ENCODE peak calls at places on chromosomes 12 and 14, in eight cellular contexts. U, S, Q, Y, K, R, D and G are unnamed samples.

GRCh38 chr12:110743571-110744093 is 941 bp upstream of the PPP1CC start:
- DNase-seq in U (peak; percentile 78), S (no peak), Q (peak; percentile 66), Y (peak; percentile 50), K (no peak), R (peak; percentile 53), D (no peak), G (no peak)

GRCh38 chr12:90112668-90113067 is 404.0 kb upstream of the ATP2B1 start:
- DNase-seq in U (no peak), S (no peak), Q (no peak), Y (no peak), K (no peak), R (no peak), D (no peak), G (no peak)

GRCh38 chr14:49492151-49492550 is 94.0 kb downstream of the RPS29 start:
- DNase-seq in U (no peak), S (no peak), Q (no peak), Y (no peak), K (no peak), R (no peak), D (no peak), G (no peak)

GRCh38 chr12:90013409-90013808 is 304.8 kb upstream of the ATP2B1 start:
- DNase-seq in U (no peak), S (peak; percentile 9), Q (no peak), Y (no peak), K (no peak), R (peak; percentile 34), D (peak; percentile 21), G (no peak)

GRCh38 chr14:75434557-75435248 is 6.9 kb downstream of the JDP2 start:
- DNase-seq in U (no peak), S (no peak), Q (no peak), Y (no peak), K (no peak), R (no peak), D (no peak), G (no peak)

GRCh38 chr12:25689996-25690501 is 137.0 kb upstream of the LMNTD1 start:
- DNase-seq in U (no peak), S (no peak), Q (peak; percentile 24), Y (peak; percentile 30), K (no peak), R (no peak), D (no peak), G (no peak)

GRCh38 chr14:73251516-73252215 is 14.4 kb downstream of the PAPLN start:
- DNase-seq in U (peak; percentile 69), S (no peak), Q (no peak), Y (no peak), K (no peak), R (no peak), D (no peak), G (no peak)

GRCh38 chr12:42326466-42327226 is 679 bp downstream of the PPHLN1 start:
- DNase-seq in U (no peak), S (peak; percentile 27), Q (peak; percentile 73), Y (no peak), K (no peak), R (no peak), D (peak; percentile 25), G (peak; percentile 19)

GRCh38 chr12:88577537-88577936 is 2.7 kb downstream of the KITLG start:
- DNase-seq in U (no peak), S (no peak), Q (peak; percentile 67), Y (no peak), K (no peak), R (no peak), D (no peak), G (no peak)

GRCh38 chr12:108939594-108939993 is 59.7 kb downstream of the DAO start:
- DNase-seq in U (no peak), S (peak; percentile 13), Q (peak; percentile 14), Y (no peak), K (no peak), R (peak; percentile 69), D (peak; percentile 21), G (no peak)

GRCh38 chr12:101490286-101490920 is 15.3 kb downstream of the SPIC start:
- DNase-seq in U (no peak), S (no peak), Q (peak; percentile 4), Y (no peak), K (no peak), R (peak; percentile 78), D (no peak), G (no peak)

GRCh38 chr12:27531916-27532315 is 7.9 kb downstream of the PPFIBP1 start:
- DNase-seq in U (no peak), S (no peak), Q (peak; percentile 35), Y (no peak), K (no peak), R (no peak), D (no peak), G (no peak)

GRCh38 chr12:26630546-26631027 is 202.4 kb downstream of the ITPR2 start:
- DNase-seq in U (no peak), S (peak; percentile 90), Q (peak; percentile 66), Y (no peak), K (no peak), R (no peak), D (no peak), G (no peak)

GRCh38 chr12:52054838-52055741 is 3.8 kb downstream of the NR4A1 start:
- DNase-seq in U (peak; percentile 79), S (peak; percentile 44), Q (no peak), Y (no peak), K (no peak), R (no peak), D (no peak), G (no peak)

GRCh38 chr12:52057614-52057939 is 6.3 kb downstream of the NR4A1 start:
- DNase-seq in U (no peak), S (no peak), Q (no peak), Y (no peak), K (no peak), R (no peak), D (no peak), G (no peak)

GRCh38 chr12:52054231-52054837 is 3.1 kb downstream of the NR4A1 start:
- DNase-seq in U (peak; percentile 86), S (no peak), Q (no peak), Y (no peak), K (no peak), R (no peak), D (no peak), G (no peak)

GRCh38 chr12:52056801-52057613 is 5.8 kb downstream of the NR4A1 start:
- DNase-seq in U (peak; percentile 83), S (peak; percentile 54), Q (peak; percentile 83), Y (no peak), K (no peak), R (no peak), D (no peak), G (no peak)

DNA sequence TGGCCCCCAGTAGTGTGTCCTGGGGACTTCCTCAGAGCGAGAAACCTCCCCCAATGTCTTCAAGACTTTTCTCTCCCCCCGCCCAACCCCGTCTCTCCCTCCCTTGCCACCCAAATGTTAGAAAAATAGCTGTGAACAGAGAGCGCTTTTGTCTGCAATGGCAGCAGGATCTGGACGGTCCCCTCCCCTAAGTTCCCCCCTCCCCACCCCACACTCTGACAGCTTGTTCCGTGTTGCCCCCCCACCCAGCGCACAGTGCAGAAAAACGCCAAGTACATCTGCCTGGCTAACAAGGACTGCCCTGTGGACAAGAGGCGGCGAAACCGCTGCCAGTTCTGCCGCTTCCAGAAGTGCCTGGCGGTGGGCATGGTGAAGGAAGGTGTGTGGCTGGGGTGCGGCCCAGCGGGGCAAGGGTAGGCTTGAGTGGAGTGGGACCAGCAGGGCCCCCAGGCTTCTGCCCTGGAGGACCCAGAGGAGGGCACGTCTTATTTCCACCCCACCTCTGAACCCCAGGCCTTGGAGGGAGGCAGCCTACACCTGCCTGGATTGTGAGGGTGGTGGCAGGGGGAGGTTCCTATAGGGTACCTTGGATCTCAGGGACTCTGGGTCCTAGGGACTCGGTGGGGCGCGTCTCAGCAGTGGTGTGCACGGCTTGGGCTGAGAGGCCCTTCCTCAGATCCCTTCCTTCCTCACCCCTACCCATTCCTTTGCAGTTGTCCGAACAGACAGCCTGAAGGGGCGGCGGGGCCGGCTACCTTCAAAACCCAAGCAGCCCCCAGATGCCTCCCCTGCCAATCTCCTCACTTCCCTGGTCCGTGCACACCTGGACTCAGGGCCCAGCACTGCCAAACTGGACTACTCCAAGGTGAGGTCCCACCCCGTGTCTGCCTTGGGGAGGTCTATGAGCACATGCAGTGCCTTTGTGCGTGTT is 4.8 kb downstream of the NR4A1 start:
- DNase-seq in U (peak; percentile 87), S (peak; percentile 56), Q (no peak), Y (no peak), K (no peak), R (no peak), D (no peak), G (no peak)
- H3K27ac ChIP-seq in U (no peak overlapping the region), S (no peak overlapping the region), Q (peak overlapping the region; percentile 9), Y (no peak overlapping the region), K (no peak overlapping the region), R (no peak overlapping the region), D (no peak overlapping the region), G (no peak overlapping the region)

DNA sequence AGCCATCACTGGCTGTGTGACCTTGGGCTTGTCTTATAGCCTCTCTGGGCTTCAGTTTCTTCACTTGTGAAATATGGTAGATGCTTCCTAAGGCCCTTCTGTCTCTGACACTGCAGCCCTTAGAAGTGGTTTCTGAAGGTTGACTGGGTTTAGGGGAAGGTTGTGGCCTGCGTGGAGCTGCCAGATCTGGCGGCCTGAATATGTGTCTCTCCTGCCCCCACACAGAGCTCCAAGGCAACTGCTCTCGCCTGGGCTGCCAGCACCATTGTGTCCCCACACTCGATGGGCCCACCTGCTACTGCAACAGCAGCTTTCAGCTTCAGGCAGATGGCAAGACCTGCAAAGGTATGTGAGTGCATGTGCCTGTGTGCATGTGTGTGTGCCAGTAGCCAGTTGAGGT is 4.0 kb downstream of the LRP1-AS start:
- DNase-seq in U (no peak), S (no peak), Q (no peak), Y (no peak), K (no peak), R (no peak), D (no peak), G (no peak)
- H3K27me3 ChIP-seq in U (no peaks in the 10 kb centered on the region), S (no peaks in the 10 kb centered on the region), Q (no peaks in the 10 kb centered on the region), Y (no peaks in the 10 kb centered on the region), K (no peaks in the 10 kb centered on the region), R (no peaks in the 10 kb centered on the region), D (no peaks in the 10 kb centered on the region), G (no peaks in the 10 kb centered on the region)

GRCh38 chr14:99234366-99234765 is 37.6 kb downstream of the BCL11B start:
- DNase-seq in U (peak; percentile 57), S (no peak), Q (no peak), Y (no peak), K (no peak), R (no peak), D (no peak), G (no peak)
- H3K4me3 ChIP-seq in U (no peak overlapping the region), S (no peak overlapping the region), Q (no peak overlapping the region), Y (no peak overlapping the region), K (peak overlapping the region; percentile 45), R (peak overlapping the region; percentile 56), D (peak overlapping the region; percentile 40), G (peak overlapping the region; percentile 48)

GRCh38 chr12:12837025-12837872 is 24.1 kb downstream of the DDX47 start:
- DNase-seq in U (peak; percentile 79), S (peak; percentile 84), Q (peak; percentile 91), Y (no peak), K (no peak), R (peak; percentile 83), D (peak; percentile 47), G (peak; percentile 52)

GRCh38 chr12:12836571-12836970 is 23.4 kb downstream of the DDX47 start:
- DNase-seq in U (no peak), S (no peak), Q (peak; percentile 10), Y (no peak), K (no peak), R (no peak), D (no peak), G (no peak)

GRCh38 chr12:12839003-12839395 is 25.9 kb downstream of the DDX47 start:
- DNase-seq in U (no peak), S (no peak), Q (no peak), Y (no peak), K (no peak), R (no peak), D (no peak), G (no peak)

GRCh38 chr12:12840500-12840899 is 27.4 kb downstream of the DDX47 start:
- DNase-seq in U (no peak), S (no peak), Q (no peak), Y (no peak), K (no peak), R (no peak), D (no peak), G (no peak)

GRCh38 chr12:12839886-12840285 is 26.7 kb downstream of the DDX47 start:
- DNase-seq in U (peak; percentile 89), S (peak; percentile 87), Q (peak; percentile 93), Y (peak; percentile 48), K (no peak), R (no peak), D (no peak), G (no peak)
- H3K27ac ChIP-seq in U (no peak overlapping the region), S (peak overlapping the region; percentile 66), Q (peak overlapping the region; percentile 63), Y (peak overlapping the region; percentile 30), K (no peak overlapping the region), R (no peak overlapping the region), D (no peak overlapping the region), G (peak overlapping the region; percentile 7)